ENCODE peak calls at places on chromosomes 16 and 17, in nine cellular contexts. F is T-helper 9 cell; W is glomerular endothelial cell; I is stimulated activated CD8-positive, alpha-beta memory T cell treated with anti-CD3 and anti-CD28 coated beads, Interleukin-7, amount 100 ng/mL, for 1 hour; K is H9; H is B cell; X is NCI-H1417; E is hippocampal formation; G is body of pancreas. N is an unnamed sample.

GRCh38 chr16:85642762-85643281 is 29.7 kb downstream of the GSE1 start:
- DNase-seq in F (no peak), W (no peak), I (no peak), K (no peak), H (no peak), X (peak), E (no peak), G (no peak), N (no peak)

GRCh38 chr17:39195568-39196160 is 1.8 kb downstream of the CACNB1 start:
- DNase-seq in F (no peak), W (no peak), I (no peak), K (peak), H (peak), X (no peak), E (no peak), G (no peak), N (peak)

GRCh38 chr16:12458591-12459400 is 344.9 kb downstream of the CPPED1 start:
- DNase-seq in F (no peak), W (no peak), I (no peak), K (no peak), H (peak), X (no peak), E (no peak), G (peak), N (no peak)

GRCh38 chr17:1711804-1712203 is 1.6 kb upstream of the TLCD2 start:
- DNase-seq in F (no peak), W (no peak), I (no peak), K (no peak), H (no peak), X (no peak), E (no peak), G (no peak), N (no peak)

GRCh38 chr17:50359998-50360461 is 13.0 kb downstream of the MRPL27 start:
- DNase-seq in F (no peak), W (no peak), I (no peak), K (no peak), H (no peak), X (no peak), E (no peak), G (no peak), N (no peak)

GRCh38 chr16:17343028-17343427 is 127.7 kb downstream of the XYLT1 start:
- DNase-seq in F (peak), W (no peak), I (no peak), K (no peak), H (no peak), X (no peak), E (peak), G (peak), N (no peak)

GRCh38 chr17:79363552-79364275 is 247.1 kb downstream of the RBFOX3 start:
- DNase-seq in F (no peak), W (no peak), I (no peak), K (no peak), H (no peak), X (no peak), E (no peak), G (no peak), N (no peak)

GRCh38 chr16:24972608-24973220 is 42.5 kb downstream of the ARHGAP17 start:
- DNase-seq in F (no peak), W (no peak), I (no peak), K (no peak), H (no peak), X (no peak), E (no peak), G (no peak), N (no peak)

GRCh38 chr16:24826817-24827566 is 18.8 kb upstream of the SLC5A11 start:
- DNase-seq in F (no peak), W (no peak), I (no peak), K (no peak), H (no peak), X (no peak), E (no peak), G (no peak), N (no peak)

GRCh38 chr16:3131755-3132377 is 3.0 kb upstream of the ZNF213 start:
- DNase-seq in F (no peak), W (no peak), I (no peak), K (peak), H (no peak), X (peak), E (no peak), G (peak), N (no peak)

GRCh38 chr16:85263214-85263613 is 150.9 kb upstream of the CIBAR2 start:
- DNase-seq in F (no peak), W (no peak), I (no peak), K (no peak), H (no peak), X (no peak), E (no peak), G (no peak), N (no peak)

GRCh38 chr17:21288581-21289017 is 4.1 kb downstream of the MAP2K3 start:
- DNase-seq in F (no peak), W (no peak), I (no peak), K (no peak), H (no peak), X (no peak), E (no peak), G (peak), N (no peak)

GRCh38 chr17:8148560-8148959 is 3.6 kb downstream of the PER1 start:
- DNase-seq in F (no peak), W (no peak), I (no peak), K (no peak), H (no peak), X (no peak), E (no peak), G (no peak), N (no peak)

GRCh38 chr17:74432484-74433391 is 850 bp downstream of the GPRC5C start:
- DNase-seq in F (no peak), W (no peak), I (no peak), K (peak), H (peak), X (no peak), E (no peak), G (no peak), N (no peak)

GRCh38 chr17:19322861-19323260 is 39.7 kb downstream of the B9D1 start:
- DNase-seq in F (no peak), W (no peak), I (no peak), K (no peak), H (no peak), X (no peak), E (no peak), G (no peak), N (no peak)

GRCh38 chr17:50199651-50200446 is 1.6 kb downstream of the COL1A1 start:
- DNase-seq in F (peak), W (no peak), I (peak), K (peak), H (peak), X (peak), E (peak), G (peak), N (peak)

GRCh38 chr16:3762080-3762750 is 44.9 kb upstream of the TRAP1 start:
- DNase-seq in F (no peak), W (no peak), I (no peak), K (no peak), H (no peak), X (no peak), E (peak), G (no peak), N (no peak)

GRCh38 chr17:602436-602835 is 112.2 kb downstream of the VPS53 start:
- DNase-seq in F (no peak), W (no peak), I (no peak), K (no peak), H (no peak), X (no peak), E (no peak), G (no peak), N (peak)

GRCh38 chr17:66782866-66783265 is 52.1 kb upstream of the CACNG5 start:
- DNase-seq in F (no peak), W (no peak), I (no peak), K (peak), H (no peak), X (no peak), E (no peak), G (no peak), N (no peak)

GRCh38 chr16:68771922-68772681 is 35.0 kb downstream of the CDH1 start:
- DNase-seq in F (no peak), W (no peak), I (no peak), K (no peak), H (no peak), X (no peak), E (no peak), G (no peak), N (no peak)

GRCh38 chr16:78098544-78099371 is 696 bp upstream of the WWOX start:
- DNase-seq in F (no peak), W (no peak), I (no peak), K (no peak), H (no peak), X (no peak), E (no peak), G (no peak), N (no peak)

GRCh38 chr17:70073326-70073725 is 1.7 kb upstream of the KCNJ16 start:
- DNase-seq in F (no peak), W (no peak), I (no peak), K (no peak), H (no peak), X (no peak), E (no peak), G (no peak), N (no peak)

GRCh38 chr16:67277999-67278772 is 1.1 kb upstream of the PLEKHG4 start:
- DNase-seq in F (no peak), W (no peak), I (no peak), K (no peak), H (no peak), X (no peak), E (no peak), G (peak), N (no peak)

GRCh38 chr16:31357324-31358156 is 2.6 kb downstream of the ITGAX start:
- DNase-seq in F (no peak), W (no peak), I (no peak), K (no peak), H (no peak), X (no peak), E (no peak), G (no peak), N (no peak)

N was measured in gastrocnemius medialis.